ENCODE peak calls at places on chromosomes 1 and 21, in five cellular contexts. J is left ventricle myocardium inferior, N is H1, E is fibroblast of lung, Q is RWPE1. M is an unnamed sample.

GRCh38 chr1:239306426-239306825 is 79.9 kb upstream of the CHRM3 start:
- DNase-seq in J (no peak), N (no peak), E (no peak), Q (no peak), M (no peak)

GRCh38 chr1:20282544-20282943 is 8.1 kb upstream of the VWA5B1 start:
- DNase-seq in J (peak; percentile 36), N (no peak), E (no peak), Q (no peak), M (no peak)

GRCh38 chr1:27436204-27437159 is 44.1 kb downstream of the GPR3 start:
- DNase-seq in J (no peak), N (no peak), E (peak; percentile 81), Q (peak; percentile 67), M (peak; percentile 84)

GRCh38 chr1:18734461-18735368 is 104.1 kb downstream of the PAX7 start:
- DNase-seq in J (no peak), N (no peak), E (no peak), Q (no peak), M (no peak)

GRCh38 chr1:66372522-66373071 is 161.4 kb upstream of the SGIP1 start:
- DNase-seq in J (no peak), N (no peak), E (no peak), Q (no peak), M (no peak)

GRCh38 chr1:75732703-75733102 is 8.2 kb downstream of the ACADM start:
- DNase-seq in J (no peak), N (no peak), E (peak; percentile 22), Q (no peak), M (no peak)

GRCh38 chr1:67367370-67368345 is 60.0 kb downstream of the IL12RB2 start:
- DNase-seq in J (peak; percentile 33), N (no peak), E (peak; percentile 23), Q (no peak), M (peak; percentile 11)

GRCh38 chr1:208500379-208500778 is 256.2 kb upstream of the PLXNA2 start:
- DNase-seq in J (no peak), N (no peak), E (no peak), Q (no peak), M (no peak)

GRCh38 chr1:108057536-108057935 is 92.6 kb upstream of the VAV3 start:
- DNase-seq in J (peak; percentile 48), N (no peak), E (no peak), Q (no peak), M (peak; percentile 15)

GRCh38 chr1:36420836-36421317 is 23.2 kb upstream of the LSM10 start:
- DNase-seq in J (peak; percentile 86), N (peak; percentile 79), E (peak; percentile 73), Q (peak; percentile 66), M (peak; percentile 86)

GRCh38 chr1:99771522-99771921 is 5.1 kb upstream of the FRRS1 start:
- DNase-seq in J (no peak), N (no peak), E (no peak), Q (no peak), M (no peak)

GRCh38 chr21:44983421-44984206 is 43.8 kb downstream of the SLX9 start:
- DNase-seq in J (peak; percentile 13), N (no peak), E (no peak), Q (no peak), M (no peak)

GRCh38 chr1:198809247-198809646 is 170.4 kb downstream of the PTPRC start:
- DNase-seq in J (no peak), N (no peak), E (peak; percentile 15), Q (no peak), M (no peak)

GRCh38 chr1:28173151-28173979 is 3.1 kb downstream of the PTAFR start:
- DNase-seq in J (no peak), N (no peak), E (peak; percentile 18), Q (no peak), M (no peak)

GRCh38 chr1:248686815-248687214 is 15.8 kb downstream of the OR14I1 start:
- DNase-seq in J (no peak), N (no peak), E (no peak), Q (no peak), M (peak; percentile 65)

DNA sequence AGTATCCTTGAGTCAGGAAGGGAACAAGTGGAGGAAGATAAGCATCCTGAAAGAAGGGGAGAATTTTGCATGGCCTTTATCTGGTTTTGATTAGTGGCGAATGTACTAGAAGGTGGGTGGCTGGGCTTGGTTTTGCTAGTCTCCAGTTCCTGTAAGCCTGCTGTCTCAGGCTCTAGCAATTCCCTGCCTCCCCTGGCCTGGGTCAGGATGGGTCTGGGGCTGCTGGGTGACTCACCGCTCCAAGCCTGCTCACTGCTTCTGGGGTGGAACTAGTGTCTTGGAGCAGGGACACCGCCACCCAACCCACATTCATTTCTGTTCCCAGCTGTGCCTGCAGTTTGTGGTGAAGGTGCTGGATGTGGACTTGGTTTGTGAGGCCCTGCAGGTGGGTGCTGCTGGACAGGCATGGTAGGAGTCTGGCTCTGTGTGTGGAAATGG is 3.4 kb downstream of the BTBD19 start:
- DNase-seq in J (peak; percentile 13), N (no peak), E (peak; percentile 92), Q (no peak), M (no peak)
- H3K27ac ChIP-seq in J (peak overlapping the region; percentile 100), N (no peak overlapping the region), E (peak overlapping the region; percentile 82), Q (peak overlapping the region; percentile 99), M (no peak overlapping the region)

GRCh38 chr21:43983390-43983789 is 28.7 kb upstream of the TRAPPC10 start:
- DNase-seq in J (no peak), N (no peak), E (no peak), Q (no peak), M (no peak)
- H3K27ac ChIP-seq in J (no peak overlapping the region), N (no peak overlapping the region), E (no peak overlapping the region), Q (no peak overlapping the region), M (no peak overlapping the region)

DNA sequence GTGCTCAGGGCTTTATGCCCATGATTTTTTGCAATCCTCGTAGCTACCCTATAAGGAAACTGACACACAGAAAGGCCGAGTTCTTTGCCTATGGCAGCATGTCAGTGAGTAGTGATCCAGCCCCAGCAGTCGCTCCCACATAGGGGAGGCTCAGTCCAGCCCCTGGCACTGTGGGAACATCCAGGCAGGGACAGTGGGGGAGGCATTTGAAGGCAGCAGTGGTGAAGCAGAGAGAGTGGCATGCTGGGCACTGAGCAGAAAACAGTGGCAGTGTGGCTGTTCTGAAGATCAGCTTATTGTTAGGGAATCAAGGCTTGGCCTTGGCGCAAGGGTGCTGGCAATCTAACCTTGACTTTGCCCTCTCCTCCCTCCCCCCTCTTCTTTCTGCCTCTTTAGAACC is 176.1 kb downstream of the PGBD5 start:
- DNase-seq in J (no peak), N (no peak), E (no peak), Q (no peak), M (no peak)
- H3K27ac ChIP-seq in J (no peak overlapping the region), N (no peak overlapping the region), E (no peak overlapping the region), Q (no peak overlapping the region), M (no peak overlapping the region)

GRCh38 chr1:48208251-48208650 is 14.3 kb upstream of the SLC5A9 start:
- DNase-seq in J (no peak), N (no peak), E (no peak), Q (no peak), M (no peak)

GRCh38 chr1:48206371-48206770 is 16.1 kb upstream of the SLC5A9 start:
- DNase-seq in J (no peak), N (no peak), E (no peak), Q (no peak), M (peak; percentile 82)

GRCh38 chr1:48207536-48208075 is 14.9 kb upstream of the SLC5A9 start:
- DNase-seq in J (no peak), N (no peak), E (no peak), Q (no peak), M (no peak)

GRCh38 chr1:48207131-48207530 is 15.4 kb upstream of the SLC5A9 start:
- DNase-seq in J (no peak), N (no peak), E (no peak), Q (no peak), M (no peak)

DNA sequence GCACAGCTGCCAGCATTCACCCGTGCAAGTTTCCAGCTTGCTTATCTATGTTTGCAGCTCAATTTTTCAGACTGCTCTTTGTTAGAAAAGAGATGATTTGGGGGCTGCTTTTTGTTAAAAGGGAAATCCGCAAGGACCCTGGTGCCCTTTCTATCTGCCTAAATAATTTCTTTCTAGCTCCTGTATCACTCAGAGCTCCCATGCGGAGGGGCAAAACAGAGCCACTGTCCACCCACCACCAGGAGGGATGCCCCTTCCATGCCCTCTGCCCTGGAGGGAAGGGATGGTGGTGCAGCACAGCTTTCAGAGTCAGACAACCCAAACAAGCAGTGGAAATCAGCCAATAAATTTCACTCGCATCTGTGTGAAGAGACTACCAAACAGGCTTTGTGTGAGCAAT is 13.9 kb upstream of the SLC5A9 start:
- DNase-seq in J (no peak), N (no peak), E (no peak), Q (no peak), M (no peak)
- H3K27ac ChIP-seq in J (no peak overlapping the region), N (peak overlapping the region; percentile 35), E (no peak overlapping the region), Q (no peak overlapping the region), M (no peak overlapping the region)

GRCh38 chr1:42765271-42765670 is 1.6 kb downstream of the P3H1 start:
- DNase-seq in J (no peak), N (no peak), E (peak; percentile 44), Q (no peak), M (no peak)

GRCh38 chr1:42766723-42767509 is at the start of the genes C1orf50 and P3H1:
- DNase-seq in J (peak; percentile 100), N (peak; percentile 98), E (peak; percentile 99), Q (peak; percentile 96), M (peak; percentile 100)

GRCh38 chr1:42767510-42767924 is 468 bp downstream of the C1orf50 start:
- DNase-seq in J (no peak), N (no peak), E (no peak), Q (no peak), M (peak; percentile 39)

GRCh38 chr1:42768172-42768571 is 1.1 kb downstream of the C1orf50 start:
- DNase-seq in J (no peak), N (no peak), E (no peak), Q (no peak), M (no peak)

GRCh38 chr1:42765832-42766722 is 751 bp downstream of the P3H1 start:
- DNase-seq in J (peak; percentile 32), N (no peak), E (peak; percentile 84), Q (peak; percentile 50), M (peak; percentile 21)
- H3K27ac ChIP-seq in J (peak overlapping the region; percentile 93), N (no peak overlapping the region), E (peak overlapping the region; percentile 89), Q (peak overlapping the region; percentile 81), M (peak overlapping the region; percentile 16)

GRCh38 chr1:55456961-55457360 is 241.8 kb upstream of the USP24 start:
- DNase-seq in J (no peak), N (no peak), E (peak; percentile 11), Q (no peak), M (no peak)
- H3K27ac ChIP-seq in J (no peak overlapping the region), N (no peak overlapping the region), E (no peak overlapping the region), Q (no peak overlapping the region), M (no peak overlapping the region)

M was measured in small intestine.